ENCODE peak calls at places on chromosomes 2 and 18, in four cellular contexts. One of them, this sample, is unnamed.

GRCh38 chr2:105184420-105184819 is 57.1 kb upstream of the GPR45 start:
- DNase-seq in H9: peak
- DNase-seq in amniotic epithelial cell: no peak
- DNase-seq in fibroblast of lung: no peak
- DNase-seq in this sample: no peak

GRCh38 chr2:42117923-42118758 is 51.0 kb upstream of the EML4 start:
- DNase-seq in H9: peak
- DNase-seq in amniotic epithelial cell: peak
- DNase-seq in fibroblast of lung: peak
- DNase-seq in this sample: no peak

GRCh38 chr18:50034029-50034428 is 160.9 kb downstream of the MYO5B start:
- DNase-seq in H9: no peak
- DNase-seq in amniotic epithelial cell: no peak
- DNase-seq in fibroblast of lung: no peak
- DNase-seq in this sample: no peak

GRCh38 chr18:39841133-39842041 is 2113.6 kb upstream of the PIK3C3 start:
- DNase-seq in H9: peak
- DNase-seq in amniotic epithelial cell: peak
- DNase-seq in fibroblast of lung: peak
- DNase-seq in this sample: peak

GRCh38 chr2:45170976-45171514 is 161.8 kb upstream of the SIX2 start:
- DNase-seq in H9: no peak
- DNase-seq in amniotic epithelial cell: no peak
- DNase-seq in fibroblast of lung: peak
- DNase-seq in this sample: no peak

GRCh38 chr2:70469435-70469834 is 84.2 kb downstream of the TGFA start:
- DNase-seq in H9: peak
- DNase-seq in amniotic epithelial cell: no peak
- DNase-seq in fibroblast of lung: no peak
- DNase-seq in this sample: no peak

GRCh38 chr2:108594132-108594981 is 60.1 kb downstream of the LIMS1 start:
- DNase-seq in H9: no peak
- DNase-seq in amniotic epithelial cell: peak
- DNase-seq in fibroblast of lung: peak
- DNase-seq in this sample: no peak

GRCh38 chr2:55045685-55046221 is 4.5 kb downstream of the RTN4 start:
- DNase-seq in H9: no peak
- DNase-seq in amniotic epithelial cell: no peak
- DNase-seq in fibroblast of lung: no peak
- DNase-seq in this sample: no peak

GRCh38 chr2:21070322-21071257 is 26.7 kb upstream of the APOB start:
- DNase-seq in H9: no peak
- DNase-seq in amniotic epithelial cell: no peak
- DNase-seq in fibroblast of lung: no peak
- DNase-seq in this sample: no peak

GRCh38 chr2:54560146-54560881 is 104.2 kb downstream of the SPTBN1 start:
- DNase-seq in H9: no peak
- DNase-seq in amniotic epithelial cell: peak
- DNase-seq in fibroblast of lung: peak
- DNase-seq in this sample: no peak

GRCh38 chr2:21021430-21021829 is 22.4 kb downstream of the APOB start:
- DNase-seq in H9: no peak
- DNase-seq in amniotic epithelial cell: no peak
- DNase-seq in fibroblast of lung: no peak
- DNase-seq in this sample: no peak

GRCh38 chr2:217117523-217117922 is 257.7 kb upstream of the TNP1 start:
- DNase-seq in H9: no peak
- DNase-seq in amniotic epithelial cell: no peak
- DNase-seq in fibroblast of lung: no peak
- DNase-seq in this sample: no peak

GRCh38 chr18:39486268-39486667 is 1920.7 kb upstream of the CELF4 start:
- DNase-seq in H9: no peak
- DNase-seq in amniotic epithelial cell: peak
- DNase-seq in fibroblast of lung: no peak
- DNase-seq in this sample: no peak

GRCh38 chr2:72148975-72149555 is 1.4 kb upstream of the CYP26B1 start:
- DNase-seq in H9: peak
- DNase-seq in amniotic epithelial cell: peak
- DNase-seq in fibroblast of lung: peak
- DNase-seq in this sample: no peak

GRCh38 chr2:164842624-164842966 is 972 bp upstream of the COBLL1 start:
- DNase-seq in H9: no peak
- DNase-seq in amniotic epithelial cell: no peak
- DNase-seq in fibroblast of lung: no peak
- DNase-seq in this sample: no peak

GRCh38 chr2:110784047-110784631 is 51.8 kb downstream of the ACOXL start:
- DNase-seq in H9: no peak
- DNase-seq in amniotic epithelial cell: no peak
- DNase-seq in fibroblast of lung: no peak
- DNase-seq in this sample: no peak

GRCh38 chr2:134109725-134110124 is 144.1 kb upstream of the MGAT5 start:
- DNase-seq in H9: no peak
- DNase-seq in amniotic epithelial cell: no peak
- DNase-seq in fibroblast of lung: no peak
- DNase-seq in this sample: no peak

GRCh38 chr2:113138428-113139322 is 11.3 kb downstream of the IL1RN start:
- DNase-seq in H9: no peak
- DNase-seq in amniotic epithelial cell: peak
- DNase-seq in fibroblast of lung: peak
- DNase-seq in this sample: no peak

This sample was measured in iPS DF 19.7.